ENCODE peak calls at places on chromosomes 6 and 20, in six cellular contexts. F, I, H, J, Y and P are unnamed samples. For H3K27me3, the result is how much of the 10 kb centered on the place peaks cover.

GRCh38 chr20:4082406-4083102 is 67.2 kb upstream of the RNF24 start:
- DNase-seq in F (peak), J (no peak), H (no peak), Y (peak), I (peak), P (peak)

GRCh38 chr6:111057074-111057752 is 30.1 kb upstream of the SLC16A10 start:
- DNase-seq in Y (no peak), H (peak), F (peak), I (no peak), J (no peak), P (no peak)

GRCh38 chr6:23705691-23706090 is 420.3 kb upstream of the NRSN1 start:
- DNase-seq in Y (no peak), F (no peak), H (no peak), J (no peak), I (no peak), P (no peak)

GRCh38 chr6:53731906-53732636 is 62.7 kb upstream of the LRRC1 start:
- DNase-seq in H (no peak), J (no peak), Y (no peak), F (no peak), I (no peak), P (no peak)

GRCh38 chr20:40652426-40652825 is 36.6 kb downstream of the MAFB start:
- DNase-seq in J (no peak), H (no peak), F (no peak), I (no peak), Y (no peak), P (no peak)

GRCh38 chr6:62613920-62614319 is 327.9 kb upstream of the KHDRBS2 start:
- DNase-seq in H (no peak), J (no peak), F (no peak), Y (no peak), I (no peak), P (no peak)

GRCh38 chr20:14282140-14282539 is 55.3 kb downstream of the FLRT3 start:
- DNase-seq in Y (no peak), J (no peak), F (no peak), H (no peak), I (no peak), P (no peak)

GRCh38 chr20:52972965-52973819 is 1.0 kb downstream of the TSHZ2 start:
- DNase-seq in Y (no peak), I (no peak), H (no peak), J (no peak), F (no peak), P (peak)

GRCh38 chr6:12720310-12720709 is 3.7 kb downstream of the PHACTR1 start:
- DNase-seq in J (no peak), F (no peak), H (peak), I (no peak), Y (no peak), P (no peak)

GRCh38 chr6:110723017-110723416 is 92.3 kb downstream of the CDK19 start:
- DNase-seq in I (no peak), F (no peak), H (no peak), Y (no peak), J (no peak), P (no peak)

GRCh38 chr6:150607044-150607650 is 7.5 kb downstream of the PLEKHG1 start:
- DNase-seq in Y (no peak), I (no peak), F (no peak), J (no peak), H (no peak), P (no peak)

GRCh38 chr6:144007779-144008500 is at the start of gene PLAGL1:
- DNase-seq in I (peak), H (no peak), Y (peak), J (peak), F (peak), P (peak)

GRCh38 chr20:8854566-8854965 is 214.3 kb upstream of the PLCB4 start:
- DNase-seq in H (no peak), J (peak), Y (peak), I (peak), F (no peak), P (peak)

GRCh38 chr20:60007452-60007851 is 49.2 kb downstream of the CDH26 start:
- DNase-seq in F (no peak), H (no peak), J (no peak), Y (no peak), I (no peak), P (no peak)

DNA sequence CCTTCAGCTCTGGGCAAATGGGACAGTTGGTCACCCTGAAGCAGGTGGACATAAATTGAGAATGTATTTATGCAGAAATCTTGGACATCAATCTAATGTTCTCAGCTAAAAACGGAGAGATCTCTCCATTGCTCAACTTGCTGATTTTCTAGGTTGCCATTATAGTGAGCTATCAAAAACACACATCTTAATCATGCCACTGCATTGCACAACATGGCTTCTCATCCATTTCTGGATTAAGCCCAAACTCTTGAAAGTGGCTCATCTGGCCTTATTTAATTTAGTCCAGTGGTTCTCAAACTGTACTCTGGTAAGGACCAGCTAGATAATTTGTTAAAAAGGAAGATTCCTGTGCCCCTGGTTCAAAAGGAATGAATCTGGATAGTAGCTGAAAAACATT is 324.9 kb upstream of the CITED2 start:
- DNase-seq in J (peak), I (peak), F (no peak), H (no peak), Y (no peak), P (no peak)
- H3K27me3 ChIP-seq in J (under half), I (under half), F (under half), H (under half), Y (under half), P (under half)

DNA sequence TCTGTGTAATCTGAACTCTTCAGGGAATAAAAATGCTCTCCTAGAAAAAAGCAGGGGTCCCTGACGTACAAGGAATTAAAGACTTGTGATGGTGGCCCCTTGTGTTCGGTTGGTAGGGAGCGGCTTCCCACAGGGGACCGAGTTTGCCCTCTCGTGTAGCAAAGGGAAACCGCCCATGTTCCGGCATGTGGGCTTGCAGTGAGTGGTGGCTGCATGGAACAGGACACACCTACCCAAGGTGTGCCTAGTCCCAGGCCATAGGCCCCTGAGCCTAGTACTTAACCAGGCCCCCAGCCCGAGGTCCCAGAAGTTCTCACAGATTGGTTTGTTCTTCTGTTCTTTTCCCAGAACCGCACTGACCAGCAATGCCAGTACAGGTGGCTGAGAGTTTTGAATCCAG is 15.5 kb downstream of the MYBL2 start:
- DNase-seq in F (no peak), J (no peak), Y (no peak), H (no peak), I (no peak), P (no peak)
- H3K4me3 ChIP-seq in F (no peak), J (no peak), Y (no peak), H (no peak), I (no peak), P (no peak)

GRCh38 chr20:33010133-33010504 is 2.6 kb downstream of the BPIFB2 start:
- DNase-seq in Y (no peak), J (no peak), F (no peak), I (no peak), H (no peak), P (no peak)

GRCh38 chr20:33007376-33008335 is at the start of gene BPIFB2:
- DNase-seq in H (no peak), Y (no peak), F (peak), I (no peak), J (no peak), P (no peak)

GRCh38 chr20:33009214-33010132 is 2.0 kb downstream of the BPIFB2 start:
- DNase-seq in F (peak), H (no peak), J (no peak), I (no peak), Y (no peak), P (no peak)

GRCh38 chr20:33006776-33007375 is 628 bp upstream of the BPIFB2 start:
- DNase-seq in F (peak), I (no peak), Y (no peak), J (no peak), H (no peak), P (no peak)

DNA sequence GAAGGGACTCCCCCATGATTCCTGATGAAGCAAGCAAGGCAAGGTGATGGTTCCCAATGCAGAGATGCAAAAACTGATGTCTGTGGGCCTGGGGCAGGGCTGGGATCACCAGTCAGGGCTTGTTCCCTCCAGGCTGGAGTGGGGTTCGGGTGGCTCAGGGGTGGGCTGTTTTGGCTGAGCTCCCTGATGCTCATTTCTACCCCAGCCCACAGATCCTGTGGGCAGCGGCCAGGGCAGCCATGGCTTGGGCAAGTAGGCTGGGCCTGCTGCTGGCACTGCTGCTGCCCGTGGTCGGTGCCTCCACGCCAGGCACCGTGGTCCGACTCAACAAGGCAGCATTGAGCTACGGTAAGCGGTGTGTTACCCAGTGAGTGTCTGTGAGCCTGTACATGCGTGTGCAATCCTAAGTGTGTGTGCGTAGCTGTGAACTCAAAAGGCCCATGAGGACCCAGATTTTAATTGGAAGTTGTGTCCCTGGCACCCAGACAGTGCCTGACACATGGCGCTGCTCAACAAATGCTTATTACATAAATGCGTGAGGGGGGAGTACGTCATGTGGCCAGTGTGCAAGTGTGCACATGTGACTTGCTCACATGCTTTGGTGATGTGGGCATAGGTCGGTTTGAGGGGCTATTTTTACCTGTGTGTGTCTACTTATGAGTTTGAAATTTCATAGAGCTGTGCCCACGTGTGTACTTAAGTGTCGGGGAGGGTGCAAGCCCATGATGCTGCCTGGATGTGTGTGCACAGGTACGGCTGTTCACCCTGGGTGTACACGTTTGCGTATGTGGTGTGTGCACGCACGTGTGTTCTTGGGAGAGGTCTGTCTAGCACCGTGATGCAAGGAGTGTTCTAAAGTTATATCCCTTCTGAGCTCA is 1.1 kb downstream of the BPIFB2 start:
- DNase-seq in H (no peak), I (no peak), J (no peak), F (peak), Y (no peak), P (no peak)
- H3K27me3 ChIP-seq in H (under half), I (under half), J (under half), F (under half), Y (under half), P (under half)

DNA sequence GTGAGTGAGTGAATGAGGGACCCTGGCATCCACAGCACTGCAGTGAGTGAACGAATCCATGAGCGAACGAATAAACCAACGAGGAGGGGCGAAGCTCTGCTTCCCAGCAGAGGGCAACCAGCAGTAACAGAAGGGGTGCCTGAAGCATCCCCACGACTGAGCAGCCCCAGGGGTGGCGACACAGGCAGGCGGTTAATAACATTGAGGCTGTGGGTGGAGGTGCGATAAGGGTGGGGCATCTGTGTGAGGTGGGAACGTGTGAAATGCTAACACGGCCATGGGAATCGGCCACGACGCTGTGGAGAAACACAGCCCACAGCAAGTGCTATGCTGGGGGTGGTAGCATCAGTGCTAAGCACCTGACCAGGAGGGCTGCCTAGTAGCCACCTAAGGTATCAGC is 75.9 kb downstream of the TAF4 start:
- DNase-seq in J (no peak), H (no peak), F (no peak), Y (no peak), I (no peak), P (no peak)
- H3K4me3 ChIP-seq in J (no peak), H (no peak), F (no peak), Y (no peak), I (no peak), P (no peak)

GRCh38 chr6:27669798-27670301 is 196.9 kb upstream of the ZNF184 start:
- DNase-seq in F (no peak), Y (no peak), H (no peak), J (no peak), I (no peak), P (no peak)
- H3K27me3 ChIP-seq in F (under half), Y (half or more), H (half or more), J (under half), I (half or more), P (under half)